ENCODE peak calls at places on chromosomes 3 and 15, in six cellular contexts. One of them, this sample, is unnamed. For H3K9me3 and H3K36me3, the result is how much of the 10 kb centered on the place peaks cover.

GRCh38 chr3:140186421-140186920 is 251.5 kb downstream of the CLSTN2 start:
- DNase-seq in PC-9: no peak
- DNase-seq in thoracic aorta: no peak
- DNase-seq in fibroblast of lung: peak
- DNase-seq in cardiac muscle cell: no peak
- DNase-seq in transverse colon: no peak
- DNase-seq in this sample: peak

GRCh38 chr3:142319912-142320311 is 94.5 kb upstream of the GK5 start:
- DNase-seq in fibroblast of lung: no peak
- DNase-seq in thoracic aorta: no peak
- DNase-seq in cardiac muscle cell: no peak
- DNase-seq in PC-9: no peak
- DNase-seq in transverse colon: no peak
- DNase-seq in this sample: no peak

GRCh38 chr15:31241888-31242287 is 84.7 kb upstream of the KLF13 start:
- DNase-seq in cardiac muscle cell: no peak
- DNase-seq in transverse colon: no peak
- DNase-seq in thoracic aorta: no peak
- DNase-seq in fibroblast of lung: no peak
- DNase-seq in PC-9: no peak
- DNase-seq in this sample: no peak

GRCh38 chr3:32200490-32200889 is 38.0 kb upstream of the CMTM8 start:
- DNase-seq in fibroblast of lung: peak
- DNase-seq in transverse colon: no peak
- DNase-seq in cardiac muscle cell: no peak
- DNase-seq in PC-9: no peak
- DNase-seq in thoracic aorta: no peak
- DNase-seq in this sample: peak

GRCh38 chr15:82944840-82945239 is 7.7 kb downstream of the HOMER2 start:
- DNase-seq in fibroblast of lung: no peak
- DNase-seq in PC-9: no peak
- DNase-seq in thoracic aorta: no peak
- DNase-seq in cardiac muscle cell: no peak
- DNase-seq in transverse colon: no peak
- DNase-seq in this sample: peak

GRCh38 chr3:90092994-90093393 is 985.6 kb downstream of the EPHA3 start:
- DNase-seq in PC-9: no peak
- DNase-seq in cardiac muscle cell: peak
- DNase-seq in transverse colon: no peak
- DNase-seq in thoracic aorta: no peak
- DNase-seq in fibroblast of lung: peak
- DNase-seq in this sample: no peak

GRCh38 chr3:155233213-155233612 is 60.3 kb downstream of the STRIT1 start:
- DNase-seq in thoracic aorta: peak
- DNase-seq in fibroblast of lung: peak
- DNase-seq in cardiac muscle cell: peak
- DNase-seq in PC-9: peak
- DNase-seq in transverse colon: peak
- DNase-seq in this sample: peak

GRCh38 chr3:126314305-126315082 is 42.7 kb downstream of the KLF15 start:
- DNase-seq in thoracic aorta: no peak
- DNase-seq in PC-9: no peak
- DNase-seq in transverse colon: no peak
- DNase-seq in fibroblast of lung: no peak
- DNase-seq in cardiac muscle cell: no peak
- DNase-seq in this sample: no peak

GRCh38 chr15:60392601-60392985 is 5.2 kb downstream of the ANXA2 start:
- DNase-seq in cardiac muscle cell: no peak
- DNase-seq in PC-9: peak
- DNase-seq in transverse colon: peak
- DNase-seq in thoracic aorta: no peak
- DNase-seq in fibroblast of lung: peak
- DNase-seq in this sample: peak

GRCh38 chr3:124587053-124587408 is 143.2 kb upstream of the UMPS start:
- DNase-seq in transverse colon: no peak
- DNase-seq in fibroblast of lung: no peak
- DNase-seq in thoracic aorta: no peak
- DNase-seq in cardiac muscle cell: no peak
- DNase-seq in PC-9: peak
- DNase-seq in this sample: peak

GRCh38 chr15:31366169-31366734 is 39.6 kb downstream of the KLF13 start:
- DNase-seq in thoracic aorta: no peak
- DNase-seq in transverse colon: peak
- DNase-seq in fibroblast of lung: peak
- DNase-seq in PC-9: no peak
- DNase-seq in cardiac muscle cell: no peak
- DNase-seq in this sample: no peak

GRCh38 chr15:71252036-71252898 is 137.0 kb downstream of the THSD4 start:
- DNase-seq in fibroblast of lung: no peak
- DNase-seq in PC-9: peak
- DNase-seq in thoracic aorta: no peak
- DNase-seq in cardiac muscle cell: no peak
- DNase-seq in transverse colon: no peak
- DNase-seq in this sample: peak

GRCh38 chr3:181457190-181457589 is 254.5 kb upstream of the SOX2 start:
- DNase-seq in PC-9: no peak
- DNase-seq in cardiac muscle cell: no peak
- DNase-seq in thoracic aorta: no peak
- DNase-seq in transverse colon: no peak
- DNase-seq in fibroblast of lung: no peak
- DNase-seq in this sample: peak

GRCh38 chr3:54536450-54536849 is 391.4 kb downstream of the LRTM1 start:
- DNase-seq in cardiac muscle cell: no peak
- DNase-seq in PC-9: no peak
- DNase-seq in fibroblast of lung: no peak
- DNase-seq in transverse colon: no peak
- DNase-seq in thoracic aorta: no peak
- DNase-seq in this sample: no peak

GRCh38 chr3:40523781-40524180 is 979 bp upstream of the ZNF621 start:
- DNase-seq in thoracic aorta: no peak
- DNase-seq in PC-9: no peak
- DNase-seq in cardiac muscle cell: no peak
- DNase-seq in transverse colon: no peak
- DNase-seq in fibroblast of lung: no peak
- DNase-seq in this sample: no peak

GRCh38 chr3:172323894-172324590 is 124.2 kb downstream of the GHSR start:
- DNase-seq in PC-9: no peak
- DNase-seq in cardiac muscle cell: no peak
- DNase-seq in fibroblast of lung: peak
- DNase-seq in transverse colon: no peak
- DNase-seq in thoracic aorta: peak
- DNase-seq in this sample: peak

GRCh38 chr3:187743195-187744141 is 1.8 kb downstream of the BCL6 start:
- DNase-seq in transverse colon: peak
- DNase-seq in fibroblast of lung: peak
- DNase-seq in thoracic aorta: peak
- DNase-seq in PC-9: peak
- DNase-seq in cardiac muscle cell: peak
- DNase-seq in this sample: peak

GRCh38 chr15:62272290-62272689 is 107.2 kb upstream of the C2CD4B start:
- DNase-seq in fibroblast of lung: no peak
- DNase-seq in PC-9: no peak
- DNase-seq in transverse colon: no peak
- DNase-seq in cardiac muscle cell: no peak
- DNase-seq in thoracic aorta: no peak
- DNase-seq in this sample: no peak

GRCh38 chr3:87317779-87318178 is 41.4 kb upstream of the POU1F1 start:
- DNase-seq in fibroblast of lung: no peak
- DNase-seq in thoracic aorta: no peak
- DNase-seq in transverse colon: no peak
- DNase-seq in cardiac muscle cell: no peak
- DNase-seq in PC-9: no peak
- DNase-seq in this sample: no peak
- H3K4me3 ChIP-seq in fibroblast of lung: no peak
- H3K4me3 ChIP-seq in thoracic aorta: no peak
- H3K4me3 ChIP-seq in transverse colon: no peak
- H3K4me3 ChIP-seq in cardiac muscle cell: no peak
- H3K4me3 ChIP-seq in PC-9: no peak
- H3K4me3 ChIP-seq in this sample: no peak

GRCh38 chr3:119428538-119428937 is 34.9 kb downstream of the TMEM39A start:
- DNase-seq in transverse colon: no peak
- DNase-seq in cardiac muscle cell: no peak
- DNase-seq in PC-9: no peak
- DNase-seq in fibroblast of lung: no peak
- DNase-seq in thoracic aorta: no peak
- DNase-seq in this sample: no peak
- H3K9me3 ChIP-seq in transverse colon: under half
- H3K9me3 ChIP-seq in cardiac muscle cell: under half
- H3K9me3 ChIP-seq in PC-9: half or more
- H3K9me3 ChIP-seq in fibroblast of lung: under half
- H3K9me3 ChIP-seq in thoracic aorta: under half
- H3K9me3 ChIP-seq in this sample: half or more

GRCh38 chr3:14133876-14134275 is 9.0 kb downstream of the TMEM43 start:
- DNase-seq in cardiac muscle cell: no peak
- DNase-seq in fibroblast of lung: no peak
- DNase-seq in PC-9: no peak
- DNase-seq in thoracic aorta: no peak
- DNase-seq in transverse colon: no peak
- DNase-seq in this sample: no peak
- H3K36me3 ChIP-seq in cardiac muscle cell: under half
- H3K36me3 ChIP-seq in fibroblast of lung: half or more
- H3K36me3 ChIP-seq in PC-9: under half
- H3K36me3 ChIP-seq in thoracic aorta: half or more
- H3K36me3 ChIP-seq in transverse colon: half or more
- H3K36me3 ChIP-seq in this sample: half or more

DNA sequence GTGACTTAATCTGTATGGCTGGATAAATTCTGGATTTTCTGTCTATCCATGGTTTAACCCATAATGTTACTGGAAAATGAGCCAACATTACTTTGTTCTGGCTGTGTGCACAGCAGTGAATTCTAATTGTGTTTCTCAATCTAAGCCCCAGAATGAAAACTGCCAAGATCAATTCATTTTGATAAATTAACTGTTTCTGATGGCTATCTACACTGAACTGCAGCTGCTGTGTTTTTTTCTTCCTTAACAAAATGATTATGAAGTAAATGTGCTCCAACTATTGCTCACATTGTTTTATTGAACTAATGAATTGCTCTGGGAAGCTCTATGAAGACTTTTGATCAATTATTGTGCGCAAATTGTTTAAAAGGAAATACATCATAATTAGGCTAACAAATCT is 35.7 kb upstream of the CPB1 start:
- DNase-seq in PC-9: no peak
- DNase-seq in fibroblast of lung: peak
- DNase-seq in cardiac muscle cell: no peak
- DNase-seq in transverse colon: no peak
- DNase-seq in thoracic aorta: no peak
- DNase-seq in this sample: no peak
- H3K4me3 ChIP-seq in PC-9: no peak
- H3K4me3 ChIP-seq in fibroblast of lung: no peak
- H3K4me3 ChIP-seq in cardiac muscle cell: no peak
- H3K4me3 ChIP-seq in transverse colon: no peak
- H3K4me3 ChIP-seq in thoracic aorta: no peak
- H3K4me3 ChIP-seq in this sample: no peak

GRCh38 chr15:25192651-25193050 is 237.9 kb downstream of the SNRPN start:
- DNase-seq in PC-9: no peak
- DNase-seq in fibroblast of lung: no peak
- DNase-seq in cardiac muscle cell: no peak
- DNase-seq in transverse colon: no peak
- DNase-seq in thoracic aorta: no peak
- DNase-seq in this sample: no peak
- H3K9me3 ChIP-seq in PC-9: under half
- H3K9me3 ChIP-seq in fibroblast of lung: under half
- H3K9me3 ChIP-seq in cardiac muscle cell: under half
- H3K9me3 ChIP-seq in transverse colon: under half
- H3K9me3 ChIP-seq in thoracic aorta: under half
- H3K9me3 ChIP-seq in this sample: under half

GRCh38 chr15:34147371-34148140 is 45.7 kb downstream of the PGBD4 start:
- DNase-seq in fibroblast of lung: no peak
- DNase-seq in PC-9: no peak
- DNase-seq in cardiac muscle cell: no peak
- DNase-seq in transverse colon: no peak
- DNase-seq in thoracic aorta: no peak
- DNase-seq in this sample: no peak
- H3K36me3 ChIP-seq in fibroblast of lung: under half
- H3K36me3 ChIP-seq in PC-9: under half
- H3K36me3 ChIP-seq in cardiac muscle cell: under half
- H3K36me3 ChIP-seq in transverse colon: under half
- H3K36me3 ChIP-seq in thoracic aorta: under half
- H3K36me3 ChIP-seq in this sample: under half

GRCh38 chr3:102181202-102181920 is 253.5 kb upstream of the ZPLD1 start:
- DNase-seq in fibroblast of lung: peak
- DNase-seq in cardiac muscle cell: peak
- DNase-seq in thoracic aorta: no peak
- DNase-seq in PC-9: peak
- DNase-seq in transverse colon: no peak
- DNase-seq in this sample: peak

GRCh38 chr3:102177075-102177755 is 257.6 kb upstream of the ZPLD1 start:
- DNase-seq in fibroblast of lung: no peak
- DNase-seq in cardiac muscle cell: no peak
- DNase-seq in transverse colon: peak
- DNase-seq in thoracic aorta: no peak
- DNase-seq in PC-9: no peak
- DNase-seq in this sample: no peak

GRCh38 chr3:102178817-102179216 is 256.0 kb upstream of the ZPLD1 start:
- DNase-seq in fibroblast of lung: no peak
- DNase-seq in transverse colon: no peak
- DNase-seq in thoracic aorta: no peak
- DNase-seq in cardiac muscle cell: no peak
- DNase-seq in PC-9: no peak
- DNase-seq in this sample: no peak

GRCh38 chr3:102180291-102180931 is 254.4 kb upstream of the ZPLD1 start:
- DNase-seq in PC-9: no peak
- DNase-seq in thoracic aorta: no peak
- DNase-seq in fibroblast of lung: peak
- DNase-seq in cardiac muscle cell: no peak
- DNase-seq in transverse colon: no peak
- DNase-seq in this sample: no peak

DNA sequence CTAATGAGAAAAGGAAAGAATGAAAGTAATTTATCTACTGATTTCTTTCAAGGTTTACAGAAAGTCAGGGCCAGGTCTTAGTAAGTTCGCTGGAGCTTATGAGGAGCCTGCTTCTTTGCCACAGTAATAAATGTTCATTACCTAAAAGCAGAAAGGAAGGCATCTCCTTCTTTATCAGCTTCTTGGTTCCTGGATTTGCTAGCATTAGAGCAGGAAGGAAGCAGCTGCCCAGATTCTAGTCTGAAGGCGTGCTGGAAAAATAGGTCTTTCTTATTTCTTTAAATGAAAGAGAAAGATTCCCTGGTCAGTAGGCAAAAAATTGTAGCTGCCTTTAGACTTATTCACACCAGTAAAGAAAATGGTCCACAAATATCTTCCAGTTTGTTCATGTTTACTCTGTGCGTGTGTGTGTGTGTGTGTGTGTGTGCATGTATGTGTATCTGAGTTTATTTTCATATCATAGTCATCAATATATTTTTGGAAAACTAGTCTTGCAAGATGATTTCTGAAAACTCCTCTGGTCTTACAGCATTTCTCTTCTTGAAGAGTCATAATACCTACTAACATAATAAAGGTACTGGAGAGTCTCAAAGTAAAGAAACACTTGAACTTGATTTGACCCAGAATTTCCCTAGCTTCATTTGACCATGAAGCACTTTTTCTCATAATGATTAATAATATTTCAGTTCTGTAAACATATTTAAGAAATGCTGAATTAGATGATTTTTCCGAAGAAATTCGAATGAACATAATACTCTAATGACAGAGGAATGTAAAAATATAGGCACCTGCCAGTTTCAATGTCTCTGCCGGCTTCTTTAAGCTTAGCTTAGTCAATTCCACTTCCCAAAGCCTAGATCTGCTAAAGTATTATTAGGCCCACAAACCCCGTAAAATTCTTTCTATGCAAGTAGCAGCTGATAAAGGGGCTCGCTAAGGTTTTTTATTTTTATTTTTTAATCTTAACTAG is 255.2 kb upstream of the ZPLD1 start:
- DNase-seq in PC-9: no peak
- DNase-seq in thoracic aorta: no peak
- DNase-seq in cardiac muscle cell: no peak
- DNase-seq in transverse colon: no peak
- DNase-seq in fibroblast of lung: peak
- DNase-seq in this sample: no peak
- H3K4me3 ChIP-seq in PC-9: no peak
- H3K4me3 ChIP-seq in thoracic aorta: peak
- H3K4me3 ChIP-seq in cardiac muscle cell: no peak
- H3K4me3 ChIP-seq in transverse colon: no peak
- H3K4me3 ChIP-seq in fibroblast of lung: no peak
- H3K4me3 ChIP-seq in this sample: no peak